ENCODE peak calls at places on chromosomes 1 and 21, in four cellular contexts. K, Q, R and A are unnamed samples.

GRCh38 chr1:113972954-113973353 is 6.3 kb upstream of the OLFML3 start:
- DNase-seq in K (no peak), Q (no peak), R (no peak), A (no peak)

GRCh38 chr1:7785108-7785507 is 1.0 kb downstream of the PER3 start:
- DNase-seq in R (no peak), K (no peak), Q (no peak), A (no peak)

GRCh38 chr1:8374812-8375211 is 56.9 kb downstream of the SLC45A1 start:
- DNase-seq in Q (peak; percentile 51), R (no peak), K (peak; percentile 54), A (no peak)

GRCh38 chr1:32112800-32113375 is 5.0 kb downstream of the KPNA6 start:
- DNase-seq in R (no peak), Q (no peak), K (no peak), A (no peak)

GRCh38 chr1:243974451-243975292 is 76.4 kb upstream of the ZBTB18 start:
- DNase-seq in R (no peak), K (no peak), Q (no peak), A (no peak)

GRCh38 chr1:43839056-43839455 is 94.5 kb upstream of the ARTN start:
- DNase-seq in R (no peak), K (no peak), Q (no peak), A (no peak)

GRCh38 chr1:230327892-230328284 is 98.2 kb downstream of the PGBD5 start:
- DNase-seq in R (peak; percentile 5), K (peak; percentile 49), Q (no peak), A (no peak)

GRCh38 chr1:16498573-16499359 is 15.3 kb downstream of the RNU1-1 start:
- DNase-seq in K (peak; percentile 96), R (peak; percentile 32), Q (peak; percentile 69), A (peak; percentile 95)

GRCh38 chr1:47635111-47635510 is 197.3 kb downstream of the FOXD2 start:
- DNase-seq in K (no peak), R (no peak), Q (no peak), A (no peak)

GRCh38 chr1:8409107-8409506 is 91.2 kb downstream of the SLC45A1 start:
- DNase-seq in Q (peak; percentile 64), K (peak; percentile 68), R (no peak), A (peak; percentile 21)

GRCh38 chr1:1171551-1172340 is 1.9 kb upstream of the TTLL10 start:
- DNase-seq in Q (peak; percentile 25), K (no peak), R (no peak), A (no peak)

GRCh38 chr1:109485001-109485400 is 1.3 kb downstream of the ATXN7L2 start:
- DNase-seq in Q (no peak), K (no peak), R (no peak), A (no peak)

GRCh38 chr21:27423073-27423472 is 456.2 kb upstream of the ADAMTS5 start:
- DNase-seq in K (no peak), R (no peak), Q (no peak), A (no peak)
- TF ChIP-seq SPI1 in K (no peak), R (no peak), Q (no peak), A (no peak)

GRCh38 chr1:208510192-208510952 is 266.2 kb upstream of the PLXNA2 start:
- DNase-seq in Q (no peak), R (no peak), K (no peak), A (no peak)
- TF ChIP-seq SPI1 in Q (no peak), R (no peak), K (no peak), A (no peak)

GRCh38 chr1:158251160-158251559 is 3.1 kb upstream of the CD1A start:
- DNase-seq in K (no peak), R (no peak), Q (peak; percentile 46), A (no peak)

GRCh38 chr1:158249646-158250045 is 4.6 kb upstream of the CD1A start:
- DNase-seq in K (no peak), Q (no peak), R (no peak), A (no peak)

GRCh38 chr1:158248771-158249170 is 5.5 kb upstream of the CD1A start:
- DNase-seq in R (no peak), K (no peak), Q (peak; percentile 77), A (no peak)

GRCh38 chr1:158248122-158248521 is 6.1 kb upstream of the CD1A start:
- DNase-seq in R (peak; percentile 13), Q (peak; percentile 94), K (no peak), A (peak; percentile 23)

DNA sequence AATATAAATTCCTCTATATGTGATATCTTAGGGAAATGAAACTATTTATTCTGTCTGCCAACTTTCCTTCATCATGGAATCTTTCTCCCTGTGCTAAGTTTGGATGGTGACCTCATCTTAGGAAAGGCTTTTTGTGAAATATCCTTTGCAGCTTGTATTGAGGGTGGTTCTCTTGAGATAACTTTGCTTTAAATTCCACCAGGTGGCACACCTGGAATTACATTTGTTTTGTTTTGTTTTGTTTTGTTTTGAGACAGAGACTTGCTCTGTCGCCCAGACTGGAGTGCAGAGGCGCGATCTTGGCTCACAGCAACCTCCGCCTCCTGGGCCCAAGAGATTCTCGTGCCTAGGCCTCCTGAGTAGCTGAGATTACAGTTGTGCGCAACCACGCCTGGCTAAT is 7.6 kb upstream of the CD1A start:
- DNase-seq in R (no peak), K (no peak), Q (no peak), A (no peak)
- TF ChIP-seq SPI1 in R (no peak), K (no peak), Q (no peak), A (no peak)

DNA sequence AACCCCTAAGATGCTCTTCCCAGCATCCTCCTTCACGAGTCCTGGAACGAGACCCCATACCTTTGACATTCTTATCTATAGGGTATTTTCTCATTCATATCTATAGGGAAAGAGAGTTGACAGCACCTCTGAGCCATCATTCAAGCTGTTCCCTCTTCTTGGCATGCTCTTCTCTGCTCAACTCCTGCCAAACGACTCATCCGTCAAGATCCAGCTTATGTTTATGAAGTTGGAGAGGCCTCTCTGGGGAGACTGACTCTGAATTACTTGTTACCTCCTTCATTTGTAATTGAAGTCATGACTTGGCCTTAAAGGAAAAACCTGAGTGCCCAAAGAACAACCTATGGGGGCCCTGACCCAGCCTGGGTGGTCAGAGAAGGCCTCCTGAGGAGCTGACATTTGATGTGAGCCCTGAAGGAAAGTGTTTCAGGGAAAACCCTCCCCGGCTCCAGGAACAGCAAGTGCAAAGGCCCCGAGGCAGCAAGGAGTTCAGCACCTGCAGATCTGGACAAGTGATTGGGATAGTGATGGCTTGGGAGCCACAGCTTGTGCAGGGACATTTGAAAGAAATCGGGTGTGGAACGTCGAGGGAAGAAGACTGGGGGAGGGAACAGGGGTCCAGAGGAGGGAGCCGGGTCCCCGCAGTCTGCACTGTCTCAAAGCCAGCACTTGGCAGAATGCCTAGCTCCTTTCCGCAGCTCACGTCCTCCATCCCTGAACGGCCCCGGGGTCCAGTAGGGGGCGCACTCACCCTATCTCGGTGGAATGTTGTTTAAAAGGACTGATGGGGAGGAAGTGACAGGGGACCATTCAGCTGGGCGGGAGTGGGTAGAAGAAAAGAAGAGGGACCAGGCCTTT is 14.0 kb upstream of the CDA start:
- DNase-seq in Q (peak; percentile 93), R (no peak), K (peak; percentile 90), A (peak; percentile 68)
- TF ChIP-seq SPI1 in Q (peak; percentile 90), R (no peak), K (peak; percentile 90), A (peak; percentile 33)

GRCh38 chr1:187621961-187622360 is 793.2 kb downstream of the PLA2G4A start:
- DNase-seq in Q (peak; percentile 81), R (peak; percentile 21), K (no peak), A (no peak)
- TF ChIP-seq SPI1 in Q (peak; percentile 20), R (no peak), K (no peak), A (no peak)